ENCODE peak calls at places on chromosomes 1 and 21, in eight cellular contexts. R, U, I, M, V, E, L and X are unnamed samples.

GRCh38 chr1:48697066-48697707 is 79.5 kb downstream of the BEND5 start:
- DNase-seq in I (peak), V (peak), U (peak), M (peak), E (peak), R (peak), L (peak), X (no peak)

GRCh38 chr1:173580081-173580480 is 22.8 kb downstream of the SLC9C2 start:
- DNase-seq in M (no peak), E (no peak), L (no peak), V (no peak), U (no peak), I (no peak), R (no peak), X (no peak)

GRCh38 chr1:91732291-91732953 is 153.5 kb downstream of the TGFBR3 start:
- DNase-seq in V (no peak), M (no peak), R (peak), U (no peak), L (no peak), I (no peak), E (peak), X (no peak)

GRCh38 chr1:216794541-216795055 is 71.4 kb upstream of the ESRRG start:
- DNase-seq in V (no peak), R (no peak), M (no peak), U (no peak), E (no peak), L (no peak), I (no peak), X (no peak)

GRCh38 chr21:14771587-14771986 is 225.5 kb upstream of the SAMSN1 start:
- DNase-seq in I (no peak), R (no peak), L (no peak), V (no peak), U (no peak), E (no peak), M (no peak), X (no peak)

GRCh38 chr1:13901041-13901440 is 201.1 kb downstream of the PRDM2 start:
- DNase-seq in I (no peak), V (no peak), R (no peak), E (no peak), U (no peak), L (no peak), M (no peak), X (no peak)

GRCh38 chr1:117708323-117709288 is 102.8 kb downstream of the TENT5C start:
- DNase-seq in M (no peak), L (no peak), I (no peak), E (no peak), V (no peak), U (no peak), R (no peak), X (no peak)

GRCh38 chr1:61504840-61505239 is 220.1 kb downstream of the TM2D1 start:
- DNase-seq in V (no peak), E (peak), U (no peak), R (no peak), L (no peak), M (no peak), I (no peak), X (no peak)

GRCh38 chr1:206803221-206803730 is 31.0 kb upstream of the IL10 start:
- DNase-seq in E (peak), M (no peak), R (no peak), I (no peak), U (no peak), L (peak), V (no peak), X (no peak)

GRCh38 chr1:92886886-92887419 is 55.1 kb downstream of the RPL5 start:
- DNase-seq in U (no peak), L (no peak), E (no peak), M (peak), R (no peak), I (no peak), V (no peak), X (no peak)

GRCh38 chr1:177181631-177182291 is 11.0 kb downstream of the BRINP2 start:
- DNase-seq in I (peak), M (peak), V (peak), E (peak), R (peak), U (peak), L (peak), X (no peak)

GRCh38 chr1:210092366-210092765 is 140.2 kb upstream of the SERTAD4 start:
- DNase-seq in R (no peak), V (no peak), E (no peak), L (no peak), U (no peak), I (no peak), M (no peak), X (no peak)

GRCh38 chr1:81506691-81507090 is 294.0 kb upstream of the ADGRL2 start:
- DNase-seq in R (no peak), V (no peak), M (no peak), I (no peak), E (no peak), L (no peak), U (no peak), X (no peak)

GRCh38 chr1:107748529-107748928 is 216.5 kb downstream of the VAV3 start:
- DNase-seq in R (no peak), L (no peak), E (peak), M (no peak), U (no peak), I (no peak), V (no peak), X (no peak)

GRCh38 chr1:165873481-165873880 is 46.1 kb downstream of the UCK2 start:
- DNase-seq in U (no peak), L (no peak), R (no peak), V (no peak), E (no peak), I (no peak), M (no peak), X (no peak)

GRCh38 chr21:44455524-44456206 is 355 bp downstream of the LRRC3 start:
- DNase-seq in L (peak), U (no peak), E (peak), M (peak), I (peak), V (no peak), R (no peak), X (no peak)

GRCh38 chr1:182615468-182616129 is 11.4 kb upstream of the RGS16 start:
- DNase-seq in E (peak), I (peak), V (peak), R (no peak), L (no peak), U (peak), M (no peak), X (no peak)

GRCh38 chr1:222844108-222844779 is 29.4 kb downstream of the DISP1 start:
- DNase-seq in I (no peak), R (peak), U (no peak), M (no peak), L (no peak), V (no peak), E (peak), X (no peak)

GRCh38 chr1:241774017-241774416 is 74.0 kb upstream of the EXO1 start:
- DNase-seq in R (no peak), L (no peak), U (no peak), V (no peak), E (no peak), I (no peak), M (no peak), X (no peak)

GRCh38 chr1:92755541-92756351 is 29.2 kb downstream of the EVI5 start:
- DNase-seq in L (no peak), V (no peak), U (peak), E (peak), M (no peak), R (no peak), I (peak), X (no peak)

GRCh38 chr1:66532214-66532613 is 1.7 kb upstream of the SGIP1 start:
- DNase-seq in L (no peak), E (no peak), R (no peak), U (no peak), M (no peak), V (no peak), I (no peak), X (no peak)

GRCh38 chr1:169287280-169287679 is 80.3 kb downstream of the NME7 start:
- DNase-seq in V (no peak), M (no peak), I (no peak), L (no peak), R (no peak), U (no peak), E (peak), X (no peak)

GRCh38 chr1:53334312-53334711 is 6.4 kb upstream of the LRP8 start:
- DNase-seq in E (no peak), I (no peak), M (no peak), U (peak), V (no peak), L (no peak), R (no peak), X (no peak)

GRCh38 chr1:245512181-245512888 is 357.6 kb downstream of the KIF26B start:
- DNase-seq in E (no peak), M (no peak), V (no peak), U (no peak), L (no peak), R (no peak), I (no peak), X (no peak)

GRCh38 chr1:172449585-172450523 is 6.0 kb upstream of the PIGC start:
- DNase-seq in I (peak), V (peak), E (peak), R (peak), M (peak), U (peak), L (peak), X (no peak)

GRCh38 chr21:27477321-27477720 is 510.4 kb upstream of the ADAMTS5 start:
- DNase-seq in M (no peak), L (no peak), I (no peak), U (no peak), V (no peak), R (no peak), E (no peak), X (no peak)

GRCh38 chr1:2543543-2544092 is 12.6 kb upstream of the TNFRSF14 start:
- DNase-seq in U (no peak), I (no peak), L (peak), E (no peak), V (no peak), R (no peak), M (no peak), X (no peak)

GRCh38 chr1:94329986-94330385 is 88.2 kb upstream of the ABCD3 start:
- DNase-seq in L (no peak), I (no peak), M (no peak), R (no peak), E (peak), U (peak), V (no peak), X (no peak)

GRCh38 chr1:243343970-243344749 is 88.3 kb downstream of the SDCCAG8 start:
- DNase-seq in L (peak), R (no peak), U (no peak), V (no peak), I (no peak), E (peak), M (no peak), X (no peak)

GRCh38 chr1:179208681-179209477 is 20.6 kb downstream of the ABL2 start:
- DNase-seq in L (no peak), I (no peak), E (peak), V (no peak), R (no peak), M (no peak), U (no peak), X (no peak)

GRCh38 chr1:111948209-111949131 is 41.0 kb downstream of the KCND3 start:
- DNase-seq in L (no peak), R (no peak), M (no peak), I (peak), E (peak), U (peak), V (no peak), X (no peak)

GRCh38 chr1:16155537-16156410 is at the start of gene EPHA2:
- DNase-seq in M (peak), E (peak), I (peak), U (peak), V (peak), L (no peak), R (peak), X (no peak)

GRCh38 chr1:1434812-1435093 is 737 bp upstream of the VWA1 start:
- DNase-seq in M (no peak), V (no peak), I (no peak), U (no peak), L (no peak), E (no peak), R (no peak), X (no peak)

GRCh38 chr1:17594026-17594425 is 54.5 kb downstream of the ARHGEF10L start:
- DNase-seq in E (no peak), M (no peak), V (no peak), U (no peak), L (no peak), I (no peak), R (no peak), X (no peak)

DNA sequence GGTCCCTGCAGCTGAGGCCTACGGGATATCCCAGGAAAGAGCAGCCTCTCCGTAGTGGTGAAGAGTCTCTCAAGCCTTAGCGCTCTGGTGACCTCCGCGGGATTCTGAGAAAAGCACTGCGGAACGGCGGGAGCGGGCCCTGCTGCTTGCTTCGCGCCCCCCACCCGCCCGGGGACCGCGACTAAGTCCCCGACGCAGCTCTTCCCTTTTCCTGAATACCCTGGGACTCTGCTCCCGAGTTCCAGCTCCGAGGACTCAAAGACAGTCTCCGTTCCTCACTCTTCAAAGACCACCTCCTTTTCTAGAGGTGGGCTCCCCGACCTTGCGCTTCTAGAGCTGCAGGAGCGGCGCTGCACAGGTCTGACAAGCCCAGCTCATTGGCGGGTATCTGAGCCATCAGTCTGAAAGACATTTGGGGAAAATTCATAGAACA is 3.6 kb upstream of the PRRX1 start:
- DNase-seq in V (no peak), I (no peak), M (no peak), L (no peak), R (no peak), E (no peak), U (no peak), X (no peak)
- H3K4me3 ChIP-seq in V (no peak), I (no peak), M (no peak), L (no peak), R (no peak), E (no peak), U (no peak), X (no peak)

GRCh38 chr1:3708696-3709246 is 43.5 kb upstream of the CCDC27 start:
- DNase-seq in U (no peak), E (no peak), I (no peak), R (no peak), L (no peak), V (no peak), M (peak), X (no peak)
- H3K4me3 ChIP-seq in U (no peak), E (no peak), I (no peak), R (no peak), L (no peak), V (no peak), M (no peak), X (no peak)

GRCh38 chr1:149883598-149884247 is 15.6 kb upstream of the BOLA1 start:
- DNase-seq in E (no peak), M (no peak), I (no peak), R (no peak), L (no peak), V (peak), U (no peak), X (no peak)
- H3K4me3 ChIP-seq in E (peak), M (no peak), I (peak), R (no peak), L (peak), V (no peak), U (no peak), X (peak)

GRCh38 chr1:229000187-229000586 is 264.9 kb downstream of the RHOU start:
- DNase-seq in M (no peak), V (peak), R (no peak), U (no peak), L (no peak), I (no peak), E (no peak), X (no peak)
- H3K4me3 ChIP-seq in M (no peak), V (no peak), R (no peak), U (no peak), L (no peak), I (no peak), E (no peak), X (no peak)

GRCh38 chr1:204130989-204131892 is 20.6 kb downstream of the ETNK2 start:
- DNase-seq in U (no peak), M (peak), E (peak), V (no peak), R (peak), L (no peak), I (peak), X (no peak)
- H3K4me3 ChIP-seq in U (no peak), M (no peak), E (no peak), V (no peak), R (no peak), L (no peak), I (no peak), X (no peak)